ENCODE peak calls at places on chromosomes 1 and 21, in four cellular contexts. B is fibroblast of lung, R is H9, D is K562. G is an unnamed sample.

GRCh38 chr1:115300087-115300856 is 37.8 kb downstream of the NGF start:
- DNase-seq in B (peak; percentile 66), R (no peak), D (no peak), G (peak; percentile 12)

GRCh38 chr1:22077728-22078127 is 25.2 kb downstream of the CDC42 start:
- DNase-seq in R (no peak), B (peak; percentile 51), D (no peak), G (no peak)

GRCh38 chr1:167374014-167374413 is 144.3 kb downstream of the CD247 start:
- DNase-seq in R (peak; percentile 72), B (no peak), D (no peak), G (peak; percentile 54)

GRCh38 chr1:168287237-168287664 is 6.6 kb downstream of the TBX19 start:
- DNase-seq in D (peak; percentile 35), B (peak; percentile 79), R (no peak), G (no peak)

GRCh38 chr1:159817276-159818041 is 9.2 kb upstream of the SLAMF8 start:
- DNase-seq in R (no peak), D (no peak), B (peak; percentile 20), G (no peak)

GRCh38 chr1:199018471-199019135 is 379.8 kb downstream of the PTPRC start:
- DNase-seq in B (no peak), D (no peak), R (no peak), G (no peak)

GRCh38 chr21:33971492-33972013 is 55.9 kb upstream of the ATP5PO start:
- DNase-seq in D (no peak), B (peak; percentile 79), R (no peak), G (peak; percentile 78)

GRCh38 chr1:176602388-176603004 is 139.5 kb downstream of the PAPPA2 start:
- DNase-seq in B (no peak), R (no peak), D (no peak), G (no peak)

GRCh38 chr1:22792396-22793171 is 81.9 kb downstream of the EPHB2 start:
- DNase-seq in B (no peak), R (peak; percentile 77), D (no peak), G (peak; percentile 56)

GRCh38 chr1:198922638-198923430 is 284.0 kb downstream of the PTPRC start:
- DNase-seq in R (no peak), B (peak; percentile 58), D (no peak), G (no peak)

GRCh38 chr1:209398330-209398991 is 185.1 kb upstream of the CAMK1G start:
- DNase-seq in B (peak; percentile 95), D (no peak), R (peak; percentile 52), G (peak; percentile 43)

GRCh38 chr1:225880210-225880584 is 2.0 kb downstream of the TMEM63A start:
- DNase-seq in R (no peak), B (no peak), D (no peak), G (no peak)

GRCh38 chr1:20216574-20216973 is 30.3 kb upstream of the PLA2G2C start:
- DNase-seq in B (no peak), R (no peak), D (peak; percentile 56), G (peak; percentile 60)

GRCh38 chr1:98292994-98293393 is 368.5 kb upstream of the SNX7 start:
- DNase-seq in D (no peak), R (no peak), B (no peak), G (no peak)

GRCh38 chr1:211327341-211327921 is 798 bp downstream of the TRAF5 start:
- DNase-seq in R (peak; percentile 52), B (peak; percentile 65), D (no peak), G (peak; percentile 79)

GRCh38 chr1:174039069-174039468 is 16.9 kb upstream of the RC3H1 start:
- DNase-seq in B (peak; percentile 52), D (no peak), R (no peak), G (no peak)

GRCh38 chr21:42412636-42412933 is 8.9 kb downstream of the UBASH3A start:
- DNase-seq in D (no peak), B (no peak), R (no peak), G (no peak)

GRCh38 chr1:40820251-40820797 is 36.7 kb downstream of the KCNQ4 start:
- DNase-seq in D (peak; percentile 78), B (no peak), R (peak; percentile 71), G (peak; percentile 67)

GRCh38 chr1:41400235-41400634 is 39.0 kb downstream of the FOXO6 start:
- DNase-seq in B (no peak), D (no peak), R (no peak), G (no peak)

GRCh38 chr1:161884475-161884874 is 118.4 kb downstream of the ATF6 start:
- DNase-seq in B (no peak), R (no peak), D (no peak), G (no peak)

GRCh38 chr1:64471218-64471719 is 1.3 kb downstream of the CACHD1 start:
- DNase-seq in D (no peak), R (peak; percentile 55), B (peak; percentile 21), G (peak; percentile 72)

GRCh38 chr1:101293461-101294045 is 56.7 kb downstream of the S1PR1 start:
- DNase-seq in R (no peak), B (peak; percentile 86), D (no peak), G (no peak)

GRCh38 chr1:20785907-20786309 is 1.2 kb downstream of the HP1BP3 start:
- DNase-seq in D (no peak), R (no peak), B (no peak), G (no peak)

GRCh38 chr1:2314803-2315710 is 76.3 kb downstream of the MORN1 start:
- DNase-seq in B (peak; percentile 64), D (peak; percentile 96), R (peak; percentile 61), G (peak; percentile 76)

GRCh38 chr1:159828916-159829634 is 2.4 kb downstream of the SLAMF8 start:
- DNase-seq in B (no peak), D (peak; percentile 46), R (peak; percentile 74), G (peak; percentile 75)

GRCh38 chr1:223628233-223628632 is 37.3 kb downstream of the CAPN8 start:
- DNase-seq in R (peak; percentile 72), B (peak; percentile 25), D (peak; percentile 91), G (peak; percentile 75)

GRCh38 chr21:40466893-40467483 is 380.0 kb downstream of the DSCAM start:
- DNase-seq in D (no peak), B (peak; percentile 13), R (no peak), G (peak; percentile 32)

GRCh38 chr1:25616932-25617625 is 488 bp downstream of the MAN1C1 start:
- DNase-seq in B (no peak), D (peak; percentile 63), R (no peak), G (peak; percentile 48)

GRCh38 chr1:225424562-225425210 is 3.2 kb downstream of the LBR start:
- DNase-seq in R (no peak), D (no peak), B (peak; percentile 84), G (no peak)

GRCh38 chr1:89311757-89312156 is 39.1 kb upstream of the GBP5 start:
- DNase-seq in R (no peak), D (no peak), B (no peak), G (no peak)

GRCh38 chr1:244318078-244318477 is 133.6 kb downstream of the ADSS2 start:
- DNase-seq in D (no peak), R (no peak), B (no peak), G (no peak)

GRCh38 chr1:151371744-151372410 is 628 bp downstream of the SELENBP1 start:
- DNase-seq in B (peak; percentile 38), D (peak; percentile 34), R (no peak), G (no peak)

DNA sequence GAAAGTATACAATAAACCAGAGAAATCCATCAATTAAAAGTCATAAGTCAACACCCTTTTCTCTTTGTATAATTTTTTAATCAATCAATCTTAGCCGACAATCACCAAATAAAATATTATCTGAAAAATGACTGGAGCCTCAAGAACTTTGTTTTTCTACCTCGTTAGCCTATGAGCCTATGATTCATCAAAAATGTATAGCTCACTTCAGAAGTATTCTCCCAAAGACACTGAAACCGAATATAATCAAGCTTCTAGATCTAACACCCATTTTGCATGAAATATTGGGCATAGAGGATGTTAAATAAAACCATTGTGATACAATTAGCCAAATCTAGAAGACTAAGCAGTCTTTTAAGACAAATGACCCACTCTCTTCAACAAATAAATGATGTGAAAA is 17.8 kb upstream of the RSBN1 start:
- DNase-seq in R (no peak), B (peak; percentile 55), D (no peak), G (no peak)
- H3K4me2 ChIP-seq in R (no peak overlapping the region), B (no peak overlapping the region), D (no peak overlapping the region), G (no peak overlapping the region)

DNA sequence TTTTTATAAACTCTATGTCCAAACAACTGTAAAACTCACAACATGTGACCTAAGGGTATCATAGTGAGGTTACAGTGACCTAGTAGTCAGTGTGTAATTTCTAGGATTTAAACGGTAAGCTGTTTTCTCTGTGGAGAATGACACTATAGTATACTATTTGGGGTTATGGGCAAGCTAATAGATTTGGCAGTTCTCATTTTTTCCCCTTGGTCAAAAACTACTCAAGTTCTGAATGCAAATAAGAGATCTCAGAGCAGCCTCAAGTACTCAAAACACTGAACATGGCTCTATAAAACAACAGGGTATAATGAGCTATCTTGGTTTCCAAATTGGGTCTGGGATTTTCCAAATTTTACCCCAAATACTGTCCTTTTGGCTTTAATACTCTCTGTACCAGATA is 88.5 kb upstream of the HMCN1 start:
- DNase-seq in D (no peak), R (no peak), B (peak; percentile 41), G (no peak)
- H3K4me2 ChIP-seq in D (no peak overlapping the region), R (no peak overlapping the region), B (no peak overlapping the region), G (peak overlapping the region; percentile 6)

GRCh38 chr1:47635597-47635996 is 197.8 kb downstream of the FOXD2 start:
- DNase-seq in D (no peak), B (peak; percentile 10), R (no peak), G (no peak)
- H3K4me2 ChIP-seq in D (no peak overlapping the region), B (no peak overlapping the region), R (no peak overlapping the region), G (no peak overlapping the region)

GRCh38 chr1:5432436-5432835 is 559.8 kb downstream of the NPHP4 start:
- DNase-seq in R (no peak), D (no peak), B (no peak), G (no peak)
- H3K4me2 ChIP-seq in R (no peak overlapping the region), D (no peak overlapping the region), B (no peak overlapping the region), G (no peak overlapping the region)

DNA sequence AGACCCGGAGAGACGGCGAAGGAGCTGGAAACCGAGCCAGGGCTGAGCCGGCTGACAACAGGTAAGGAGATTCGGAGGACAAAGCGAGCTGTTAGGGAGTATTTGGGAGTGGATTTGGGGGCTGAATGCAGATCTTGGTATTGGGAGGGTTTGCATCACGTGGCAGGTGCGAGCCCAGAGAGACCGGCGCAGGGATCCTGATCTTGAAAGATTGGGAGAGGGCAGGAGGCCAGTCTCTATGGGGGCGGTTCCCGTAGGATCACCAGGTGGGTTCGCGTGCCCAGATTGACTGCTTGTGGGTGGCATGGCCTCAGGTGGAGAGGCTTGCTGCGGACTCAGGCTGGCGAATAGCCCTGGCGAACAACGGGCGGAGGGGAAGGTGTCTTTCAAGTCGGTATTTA is 204 bp downstream of the CIART start:
- DNase-seq in R (no peak), D (no peak), B (no peak), G (no peak)
- H3K4me2 ChIP-seq in R (peak overlapping the region; percentile 75), D (no peak overlapping the region), B (peak overlapping the region; percentile 90), G (peak overlapping the region; percentile 80)

G was measured in GM23338.